ENCODE peak calls at places on chromosomes 6 and 20, in eight cellular contexts. O is hypothalamus, G is ascending aorta, A is psoas muscle, Y is T-helper 17 cell, I is iris pigment epithelial cell, Z is RPMI7951, F is ovary. X is an unnamed sample.

GRCh38 chr20:38680492-38681118 is 43.7 kb upstream of the SLC32A1 start:
- DNase-seq in Z (peak), G (no peak), Y (no peak), A (no peak), F (no peak), I (peak), O (no peak), X (no peak)

GRCh38 chr6:1326535-1327121 is 14.7 kb downstream of the FOXQ1 start:
- DNase-seq in Z (no peak), I (peak), F (no peak), Y (no peak), A (no peak), G (no peak), O (no peak), X (no peak)

GRCh38 chr6:73511796-73512195 is 9.0 kb downstream of the EEF1A1 start:
- DNase-seq in I (no peak), A (no peak), G (no peak), Y (no peak), Z (peak), F (no peak), O (no peak), X (no peak)

GRCh38 chr20:58389324-58389967 is 417 bp downstream of the VAPB start:
- DNase-seq in A (no peak), Y (peak), I (peak), O (no peak), G (peak), F (no peak), Z (peak), X (peak)

GRCh38 chr6:128280960-128281359 is 239.4 kb downstream of the PTPRK start:
- DNase-seq in O (no peak), G (no peak), I (no peak), Y (no peak), A (no peak), Z (no peak), F (no peak), X (no peak)

GRCh38 chr6:42935322-42935721 is 6.0 kb downstream of the CNPY3 start:
- DNase-seq in Z (no peak), F (no peak), A (no peak), O (no peak), I (no peak), Y (no peak), G (no peak), X (no peak)

GRCh38 chr6:156028310-156029131 is 572.9 kb upstream of the NOX3 start:
- DNase-seq in O (no peak), I (no peak), Z (peak), G (no peak), F (no peak), A (no peak), Y (peak), X (no peak)

GRCh38 chr6:166940643-166941068 is 15.7 kb downstream of the RNASET2 start:
- DNase-seq in A (no peak), Y (no peak), F (no peak), O (no peak), G (no peak), Z (peak), I (no peak), X (no peak)

GRCh38 chr6:169158182-169158573 is 95.5 kb downstream of the THBS2 start:
- DNase-seq in G (peak), Y (no peak), A (peak), F (peak), Z (no peak), I (peak), O (peak), X (no peak)

GRCh38 chr6:20630136-20630535 is 95.9 kb downstream of the CDKAL1 start:
- DNase-seq in O (no peak), Z (no peak), A (no peak), Y (no peak), F (no peak), G (no peak), I (no peak), X (no peak)

GRCh38 chr20:23744726-23745646 is 5.7 kb downstream of the CST1 start:
- DNase-seq in I (no peak), Y (no peak), Z (no peak), F (no peak), O (no peak), A (no peak), G (no peak), X (no peak)

GRCh38 chr6:74991573-74992332 is 214.1 kb downstream of the COL12A1 start:
- DNase-seq in I (peak), O (no peak), G (no peak), A (no peak), F (no peak), Z (no peak), Y (no peak), X (no peak)

GRCh38 chr20:47662483-47663353 is 122.6 kb downstream of the SULF2 start:
- DNase-seq in F (no peak), Z (no peak), O (no peak), G (peak), I (no peak), Y (no peak), A (no peak), X (no peak)

GRCh38 chr6:159701413-159701999 is 8.5 kb upstream of the SOD2 start:
- DNase-seq in Z (peak), O (no peak), Y (no peak), A (no peak), I (peak), G (peak), F (no peak), X (no peak)

GRCh38 chr20:46251211-46251673 is 57.1 kb downstream of the CDH22 start:
- DNase-seq in Z (no peak), O (no peak), I (no peak), Y (no peak), F (no peak), A (no peak), G (no peak), X (no peak)

GRCh38 chr6:75282706-75283105 is 1.9 kb downstream of the TMEM30A start:
- DNase-seq in F (no peak), I (no peak), O (no peak), G (no peak), A (no peak), Y (no peak), Z (peak), X (no peak)

GRCh38 chr6:43790031-43790430 is 20.0 kb downstream of the VEGFA start:
- DNase-seq in O (no peak), I (peak), G (peak), Y (no peak), F (peak), Z (no peak), A (peak), X (no peak)

GRCh38 chr6:44119704-44120262 is 7.5 kb downstream of the MRPL14 start:
- DNase-seq in Y (no peak), G (no peak), Z (no peak), F (no peak), I (peak), A (no peak), O (no peak), X (no peak)

GRCh38 chr20:53402233-53403005 is 191.2 kb downstream of the ZNF217 start:
- DNase-seq in O (no peak), Y (no peak), A (no peak), F (no peak), G (no peak), Z (no peak), I (no peak), X (no peak)

GRCh38 chr20:49742948-49743347 is 29.3 kb upstream of the B4GALT5 start:
- DNase-seq in O (no peak), G (no peak), F (no peak), Y (no peak), I (no peak), A (no peak), Z (no peak), X (no peak)

GRCh38 chr20:1630186-1630585 is 10.4 kb upstream of the SIRPB1 start:
- DNase-seq in Y (no peak), Z (no peak), F (no peak), G (no peak), I (no peak), O (no peak), A (no peak), X (no peak)

GRCh38 chr6:147099974-147100373 is 104.2 kb upstream of the STXBP5 start:
- DNase-seq in A (no peak), Y (no peak), G (no peak), F (no peak), O (no peak), Z (peak), I (peak), X (no peak)

GRCh38 chr6:72826033-72826432 is 204.2 kb downstream of the KCNQ5 start:
- DNase-seq in Y (no peak), G (no peak), O (no peak), I (peak), A (no peak), Z (no peak), F (no peak), X (no peak)

GRCh38 chr6:43891072-43891870 is 121.3 kb downstream of the VEGFA start:
- DNase-seq in F (no peak), O (no peak), G (no peak), A (peak), Y (no peak), Z (no peak), I (no peak), X (no peak)

GRCh38 chr20:47989957-47990356 is 204.7 kb upstream of the SULF2 start:
- DNase-seq in A (no peak), Z (peak), O (no peak), G (no peak), Y (no peak), I (no peak), F (no peak), X (no peak)

GRCh38 chr20:45427236-45428149 is 11.6 kb downstream of the PIGT start:
- DNase-seq in F (no peak), O (no peak), I (no peak), Z (no peak), G (no peak), Y (no peak), A (no peak), X (no peak)

GRCh38 chr6:8530775-8531435 is 95.6 kb upstream of the SLC35B3 start:
- DNase-seq in F (no peak), Y (no peak), A (no peak), Z (no peak), I (no peak), G (no peak), O (no peak), X (no peak)